ENCODE peak calls at places on chromosome 2, in five cellular contexts. L, U, N, G and Q are unnamed samples. For H3K4me1, the result is how much of the 10 kb centered on the place peaks cover.

GRCh38 chr2:27158468-27158867 is 9.7 kb downstream of the TCF23 start:
- DNase-seq in G (no peak), L (no peak), N (no peak), U (no peak), Q (no peak)

GRCh38 chr2:36568533-36569246 is 29.3 kb downstream of the FEZ2 start:
- DNase-seq in U (no peak), L (no peak), N (no peak), G (no peak), Q (peak)

GRCh38 chr2:109260116-109260855 is 131.3 kb downstream of the SH3RF3 start:
- DNase-seq in N (no peak), L (no peak), G (no peak), U (no peak), Q (no peak)

GRCh38 chr2:12169721-12170120 is 423.3 kb downstream of the LPIN1 start:
- DNase-seq in N (no peak), L (no peak), G (no peak), U (no peak), Q (no peak)

GRCh38 chr2:10188211-10188610 is 65.7 kb downstream of the RRM2 start:
- DNase-seq in L (peak), N (peak), G (no peak), U (no peak), Q (peak)

GRCh38 chr2:74440005-74440377 is 1.7 kb downstream of the RTKN start:
- DNase-seq in G (no peak), N (no peak), U (no peak), L (peak), Q (peak)

GRCh38 chr2:53209679-53210473 is 557.7 kb upstream of the CHAC2 start:
- DNase-seq in L (no peak), G (no peak), U (no peak), N (no peak), Q (no peak)

GRCh38 chr2:239396881-239397681 is 3.7 kb downstream of the HDAC4 start:
- DNase-seq in U (no peak), N (no peak), L (no peak), G (no peak), Q (peak)

GRCh38 chr2:160042054-160042453 is 20.4 kb downstream of the PLA2R1 start:
- DNase-seq in G (no peak), L (no peak), U (no peak), N (no peak), Q (no peak)

GRCh38 chr2:25337276-25337675 is 4.4 kb downstream of the DNMT3A start:
- DNase-seq in L (no peak), G (no peak), U (no peak), N (no peak), Q (no peak)

GRCh38 chr2:17918789-17919188 is 40.3 kb downstream of the KCNS3 start:
- DNase-seq in N (no peak), G (no peak), L (no peak), U (no peak), Q (peak)

GRCh38 chr2:88517759-88518201 is 65.3 kb upstream of the FOXI3 start:
- DNase-seq in G (no peak), U (no peak), L (no peak), N (no peak), Q (peak)

GRCh38 chr2:201837391-201837790 is 31.1 kb downstream of the CDK15 start:
- DNase-seq in G (no peak), L (no peak), U (no peak), N (no peak), Q (no peak)

GRCh38 chr2:126306539-126306938 is 349.4 kb upstream of the GYPC start:
- DNase-seq in L (no peak), G (no peak), N (no peak), U (no peak), Q (no peak)

GRCh38 chr2:218019411-218020060 is 16.7 kb upstream of the TNS1 start:
- DNase-seq in U (no peak), G (no peak), N (no peak), L (no peak), Q (no peak)

GRCh38 chr2:136052374-136053362 is 65.3 kb downstream of the CXCR4 start:
- DNase-seq in N (no peak), U (no peak), G (no peak), L (no peak), Q (no peak)

GRCh38 chr2:96832401-96832750 is 11.4 kb downstream of the ANKRD23 start:
- DNase-seq in L (no peak), U (no peak), G (no peak), N (no peak), Q (no peak)

GRCh38 chr2:47307066-47307465 is 95.9 kb upstream of the MSH2 start:
- DNase-seq in N (no peak), G (no peak), U (no peak), L (no peak), Q (no peak)

GRCh38 chr2:164967781-164968228 is 12.5 kb upstream of the SLC38A11 start:
- DNase-seq in G (no peak), N (no peak), L (no peak), U (no peak), Q (peak)

GRCh38 chr2:189347540-189347939 is 93.7 kb upstream of the WDR75 start:
- DNase-seq in L (peak), N (peak), G (no peak), U (peak), Q (peak)

GRCh38 chr2:219547621-219548020 is 3.8 kb downstream of the TMEM198 start:
- DNase-seq in N (no peak), G (no peak), U (no peak), L (no peak), Q (no peak)

GRCh38 chr2:9423922-9424272 is 443 bp downstream of the CPSF3 start:
- DNase-seq in G (no peak), N (no peak), L (peak), U (no peak), Q (peak)

GRCh38 chr2:238643400-238643907 is 204.4 kb upstream of the TWIST2 start:
- DNase-seq in L (no peak), G (peak), N (no peak), U (no peak), Q (no peak)

GRCh38 chr2:143787674-143788073 is 658.5 kb downstream of the ARHGAP15 start:
- DNase-seq in L (no peak), N (no peak), U (no peak), G (no peak), Q (no peak)

GRCh38 chr2:111662771-111663470 is 221.1 kb downstream of the ANAPC1 start:
- DNase-seq in N (no peak), U (no peak), L (no peak), G (peak), Q (no peak)
- H3K4me3 ChIP-seq in N (no peak), U (no peak), L (peak), G (no peak), Q (no peak)

GRCh38 chr2:69643602-69644505 is at the start of gene AAK1:
- DNase-seq in G (peak), U (peak), N (peak), L (peak), Q (peak)
- H3K4me1 ChIP-seq in G (under half), U (under half), N (under half), L (under half), Q (under half)

GRCh38 chr2:212638694-212639093 is 100.1 kb upstream of the ERBB4 start:
- DNase-seq in U (no peak), G (no peak), L (no peak), N (no peak), Q (no peak)
- TF ChIP-seq CREB1 in U (no peak), G (no peak), L (no peak), N (no peak), Q (no peak)

GRCh38 chr2:54634564-54635511 is 88.6 kb upstream of the EML6 start:
- DNase-seq in N (no peak), G (no peak), L (no peak), U (peak), Q (peak)
- H3K4me3 ChIP-seq in N (no peak), G (no peak), L (no peak), U (peak), Q (no peak)

DNA sequence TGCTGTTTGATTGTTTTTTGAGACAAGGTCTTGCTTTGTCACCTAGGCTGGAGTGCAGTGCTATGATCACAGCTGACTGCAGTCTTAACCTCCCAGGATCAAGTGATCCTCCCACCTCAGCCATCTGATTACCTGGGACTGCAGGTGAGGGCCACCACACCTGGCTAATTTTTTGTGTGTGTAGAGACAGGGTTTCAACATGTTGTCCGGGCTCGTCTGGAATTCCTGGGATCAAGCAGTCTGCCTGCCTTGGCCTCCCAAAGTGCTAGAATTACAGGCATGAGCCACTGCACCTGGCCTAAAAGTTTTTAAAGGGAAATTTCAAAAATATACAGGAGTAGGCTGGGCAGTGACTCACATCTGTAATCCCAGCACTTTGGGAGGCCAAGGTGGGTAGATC is 22.4 kb downstream of the CARF start:
- DNase-seq in L (no peak), G (no peak), U (no peak), N (no peak), Q (no peak)
- H3K4me1 ChIP-seq in L (under half), G (under half), U (under half), N (under half), Q (under half)

GRCh38 chr2:69674301-69674640 is 30.7 kb upstream of the AAK1 start:
- DNase-seq in L (no peak), G (no peak), N (no peak), U (no peak), Q (no peak)

GRCh38 chr2:69683170-69683971 is 39.8 kb upstream of the AAK1 start:
- DNase-seq in L (peak), N (peak), U (no peak), G (no peak), Q (no peak)

GRCh38 chr2:69682525-69682924 is 39.0 kb upstream of the AAK1 start:
- DNase-seq in U (no peak), N (no peak), G (no peak), L (no peak), Q (no peak)

DNA sequence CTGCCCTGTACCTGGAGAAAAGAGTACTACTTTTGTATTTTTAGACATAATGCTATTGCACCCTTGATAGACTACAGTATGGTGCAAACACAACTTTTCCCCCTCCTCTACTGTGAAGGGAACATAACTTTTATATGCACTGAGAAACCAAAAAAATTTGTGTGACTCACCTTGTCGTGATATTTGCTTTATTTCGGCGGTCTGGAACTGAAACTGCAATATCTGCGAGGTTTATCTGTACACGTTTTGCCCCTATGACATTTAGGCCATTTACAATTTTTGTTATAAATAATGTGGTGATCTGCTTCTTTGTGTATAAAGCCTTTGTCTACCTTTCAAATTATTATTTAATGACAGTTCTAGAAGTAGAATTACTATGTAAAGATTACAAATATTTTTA is 34.4 kb upstream of the AAK1 start:
- DNase-seq in G (no peak), N (no peak), L (no peak), U (no peak), Q (no peak)
- TF ChIP-seq CREB1 in G (no peak), N (no peak), L (no peak), U (no peak), Q (no peak)